ENCODE peak calls at places on chromosomes 5 and 9, in five cellular contexts. U is CD8-positive, alpha-beta T cell; O is tibial artery; L is PC-3; J is body of pancreas. V is an unnamed sample.

GRCh38 chr9:85392270-85392669 is 349.5 kb downstream of the AGTPBP1 start:
- DNase-seq in U (no peak), O (no peak), L (no peak), J (no peak), V (no peak)

GRCh38 chr9:119337566-119337965 is 31.7 kb downstream of the BRINP1 start:
- DNase-seq in U (no peak), O (no peak), L (no peak), J (no peak), V (no peak)

GRCh38 chr9:81538929-81539716 is 150.2 kb downstream of the TLE1 start:
- DNase-seq in U (no peak), O (no peak), L (no peak), J (no peak), V (no peak)

GRCh38 chr5:175778951-175779475 is 92.4 kb upstream of the CPLX2 start:
- DNase-seq in U (no peak), O (no peak), L (peak; percentile 83), J (peak; percentile 77), V (no peak)

GRCh38 chr9:121822093-121823085 is 171.0 kb downstream of the DAB2IP start:
- DNase-seq in U (peak; percentile 43), O (no peak), L (no peak), J (no peak), V (peak; percentile 64)

GRCh38 chr5:94777163-94777885 is 158.9 kb downstream of the SLF1 start:
- DNase-seq in U (no peak), O (no peak), L (no peak), J (no peak), V (no peak)

GRCh38 chr5:175696139-175696854 is 38.4 kb downstream of the HRH2 start:
- DNase-seq in U (peak; percentile 83), O (peak; percentile 85), L (peak; percentile 38), J (peak; percentile 79), V (no peak)

GRCh38 chr9:93813687-93814560 is 141.2 kb downstream of the BARX1 start:
- DNase-seq in U (peak; percentile 44), O (no peak), L (no peak), J (no peak), V (no peak)

GRCh38 chr5:43386960-43387362 is 25.2 kb downstream of the CCL28 start:
- DNase-seq in U (no peak), O (no peak), L (peak; percentile 82), J (no peak), V (no peak)

GRCh38 chr9:92455217-92455616 is 27.1 kb downstream of the ASPN start:
- DNase-seq in U (no peak), O (no peak), L (peak; percentile 33), J (no peak), V (no peak)

GRCh38 chr5:153515269-153515668 is 24.8 kb downstream of the GRIA1 start:
- DNase-seq in U (no peak), O (no peak), L (no peak), J (no peak), V (no peak)

GRCh38 chr5:179795049-179795862 is 1.5 kb downstream of the LTC4S start:
- DNase-seq in U (no peak), O (peak; percentile 73), L (peak; percentile 47), J (peak; percentile 43), V (no peak)

GRCh38 chr5:178699854-178700253 is 30.6 kb downstream of the ZNF354A start:
- DNase-seq in U (no peak), O (no peak), L (no peak), J (no peak), V (no peak)

GRCh38 chr5:158273035-158273434 is 414.1 kb upstream of the CLINT1 start:
- DNase-seq in U (no peak), O (no peak), L (no peak), J (no peak), V (no peak)

GRCh38 chr5:143624465-143624864 is 187.5 kb upstream of the HMHB1 start:
- DNase-seq in U (no peak), O (no peak), L (no peak), J (no peak), V (no peak)

GRCh38 chr5:65926893-65927292 is 518 bp downstream of the ERBIN start:
- DNase-seq in U (no peak), O (no peak), L (no peak), J (peak; percentile 8), V (no peak)

GRCh38 chr5:19531374-19531952 is 456.5 kb downstream of the CDH18 start:
- DNase-seq in U (no peak), O (no peak), L (peak; percentile 92), J (peak; percentile 16), V (no peak)

GRCh38 chr9:12699529-12699928 is 6.3 kb downstream of the TYRP1 start:
- DNase-seq in U (no peak), O (no peak), L (peak; percentile 25), J (no peak), V (no peak)

GRCh38 chr5:148808864-148809642 is 17.4 kb upstream of the ADRB2 start:
- DNase-seq in U (peak; percentile 63), O (no peak), L (peak; percentile 74), J (peak; percentile 38), V (no peak)

GRCh38 chr9:70983723-70984280 is 137.6 kb downstream of the TRPM3 start:
- DNase-seq in U (no peak), O (no peak), L (no peak), J (no peak), V (no peak)

GRCh38 chr9:137302176-137303030 is at the start of gene NRARP:
- DNase-seq in U (peak; percentile 95), O (peak; percentile 83), L (peak; percentile 85), J (peak; percentile 92), V (no peak)

GRCh38 chr5:126267435-126267834 is 155.8 kb upstream of the GRAMD2B start:
- DNase-seq in U (no peak), O (no peak), L (peak; percentile 22), J (no peak), V (no peak)

GRCh38 chr5:177327539-177328522 is 16.1 kb upstream of the MXD3 start:
- DNase-seq in U (no peak), O (peak; percentile 56), L (peak; percentile 71), J (peak; percentile 51), V (no peak)

DNA sequence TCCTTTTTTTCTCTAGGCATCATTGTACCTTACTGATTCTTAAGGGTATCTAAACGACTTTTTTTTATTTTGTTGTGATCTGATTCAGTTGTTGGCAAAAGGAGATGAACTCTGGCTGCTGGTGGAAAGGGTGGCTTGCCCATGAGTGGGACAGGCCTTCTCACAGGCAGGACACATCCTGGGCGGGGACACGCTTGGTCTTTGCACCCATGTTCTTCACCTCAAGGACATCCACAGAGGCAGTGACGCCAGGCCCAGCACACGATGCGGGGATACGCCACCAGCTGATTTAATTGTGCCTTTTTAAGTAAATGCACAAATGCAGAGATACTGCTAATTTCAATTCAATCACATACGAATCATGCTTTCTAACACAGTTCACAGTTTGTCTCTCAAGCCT is 208.1 kb downstream of the FANCC start:
- DNase-seq in U (no peak), O (peak; percentile 41), L (no peak), J (no peak), V (no peak)
- TF ChIP-seq CTCF in U (no peak), O (no peak), L (no peak), J (no peak), V (no peak)

DNA sequence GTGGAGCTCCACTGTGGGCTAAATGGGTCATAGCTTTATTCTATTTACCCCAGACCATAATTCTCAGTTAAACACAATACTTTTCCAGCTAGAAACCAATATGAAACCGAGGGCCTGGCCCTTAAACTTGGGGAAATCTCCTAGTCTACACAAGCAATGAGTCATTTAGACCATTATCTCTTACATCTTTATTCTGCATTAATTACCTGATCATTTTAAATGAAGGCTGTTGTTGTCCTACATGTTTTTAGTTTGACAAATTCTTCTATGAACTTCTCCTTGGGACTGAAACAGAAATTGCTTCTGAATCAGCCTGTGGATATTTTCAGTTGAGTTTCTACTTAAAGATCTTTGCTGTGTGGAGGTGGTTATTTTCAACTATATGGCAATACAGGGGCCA is 37.9 kb downstream of the RAI14 start:
- DNase-seq in U (no peak), O (no peak), L (no peak), J (no peak), V (no peak)
- H3K4me3 ChIP-seq in U (no peak overlapping the region), O (no peak overlapping the region), L (no peak overlapping the region), J (no peak overlapping the region), V (no peak overlapping the region)

GRCh38 chr5:79794347-79794746 is 104.7 kb downstream of the CMYA5 start:
- DNase-seq in U (no peak), O (no peak), L (no peak), J (no peak), V (no peak)
- H3K27ac ChIP-seq in U (no peak overlapping the region), O (no peak overlapping the region), L (no peak overlapping the region), J (no peak overlapping the region), V (no peak overlapping the region)

DNA sequence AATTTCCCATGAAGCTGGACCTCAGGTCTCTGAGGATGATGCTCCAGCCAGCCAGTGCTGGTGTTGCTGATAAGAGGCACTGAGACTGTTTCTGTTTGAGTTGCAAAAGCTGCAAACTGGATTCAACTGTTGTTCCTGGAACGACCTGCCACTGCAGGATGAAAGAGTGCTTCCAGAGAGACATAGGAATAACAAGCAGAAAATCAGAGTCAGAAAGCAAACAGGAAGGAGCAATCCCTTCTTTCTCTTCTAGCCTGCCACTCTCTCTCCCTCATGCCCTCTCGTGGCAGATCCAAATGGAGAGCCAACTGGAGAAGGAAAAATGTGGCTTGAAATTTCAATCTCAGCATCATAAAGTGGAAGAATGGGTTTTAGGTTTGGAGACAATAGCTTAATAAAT is 110.4 kb downstream of the STARD4 start:
- DNase-seq in U (no peak), O (no peak), L (peak; percentile 23), J (no peak), V (no peak)
- TF ChIP-seq CTCF in U (no peak), O (no peak), L (peak; percentile 47), J (no peak), V (no peak)

GRCh38 chr9:126615791-126616447 is 2.2 kb downstream of the LMX1B start:
- DNase-seq in U (no peak), O (no peak), L (no peak), J (no peak), V (no peak)

GRCh38 chr9:126615251-126615790 is 1.6 kb downstream of the LMX1B start:
- DNase-seq in U (no peak), O (no peak), L (no peak), J (peak; percentile 23), V (no peak)

GRCh38 chr9:126614088-126614454 is 343 bp downstream of the LMX1B start:
- DNase-seq in U (no peak), O (no peak), L (no peak), J (no peak), V (no peak)

GRCh38 chr9:126613656-126614055 is at the start of gene LMX1B:
- DNase-seq in U (no peak), O (no peak), L (no peak), J (peak; percentile 37), V (no peak)

GRCh38 chr9:126614455-126615248 is 924 bp downstream of the LMX1B start:
- DNase-seq in U (no peak), O (no peak), L (no peak), J (no peak), V (no peak)
- H3K4me3 ChIP-seq in U (no peak overlapping the region), O (peak overlapping the region; percentile 39), L (no peak overlapping the region), J (no peak overlapping the region), V (peak overlapping the region; percentile 67)

GRCh38 chr5:80987078-80987766 is 27.1 kb downstream of the RASGRF2 start:
- DNase-seq in U (no peak), O (no peak), L (no peak), J (no peak), V (no peak)
- H3K27ac ChIP-seq in U (no peak overlapping the region), O (no peak overlapping the region), L (no peak overlapping the region), J (no peak overlapping the region), V (peak overlapping the region; percentile 21)